ENCODE peak calls at places on chromosomes 1 and 21, in ten cellular contexts. X is SK-N-DZ; O is mucosa of gallbladder; H is esophagus muscularis mucosa; N is activated gamma-delta T cell treated with Interleukin-2 at 50 U/mL for 16 hours; Y is fibroblast of pulmonary artery; C is NCI-H1048; Q is adipocyte; E is stimulated activated CD8-positive, alpha-beta memory T cell treated with anti-CD3 and anti-CD28 coated beads, Interleukin-4, amount 100 ng/mL, for 48 hours; K is GM13976. Z is an unnamed sample.

GRCh38 chr1:1832820-1833219 is 54.5 kb upstream of the NADK start:
- DNase-seq in C (no peak), E (no peak), Y (no peak), X (peak), Q (no peak), K (no peak), H (no peak), N (no peak), O (no peak), Z (no peak)

GRCh38 chr1:168499094-168500049 is 44.4 kb downstream of the XCL2 start:
- DNase-seq in K (no peak), E (no peak), H (no peak), N (no peak), X (no peak), Y (no peak), O (no peak), Q (no peak), C (no peak), Z (no peak)

GRCh38 chr1:56547473-56547872 is 31.9 kb downstream of the PLPP3 start:
- DNase-seq in C (no peak), N (no peak), H (no peak), X (no peak), E (no peak), O (no peak), Q (no peak), K (no peak), Y (no peak), Z (no peak)

GRCh38 chr1:30492451-30492850 is 230.9 kb downstream of the MATN1 start:
- DNase-seq in N (no peak), X (no peak), C (no peak), Q (no peak), O (no peak), Y (no peak), H (no peak), K (no peak), E (no peak), Z (no peak)

GRCh38 chr1:53552146-53552940 is 93.1 kb downstream of the DMRTB1 start:
- DNase-seq in N (peak), X (no peak), H (no peak), E (no peak), O (no peak), C (no peak), K (no peak), Y (no peak), Q (no peak), Z (no peak)

GRCh38 chr1:64515427-64515826 is 45.5 kb downstream of the CACHD1 start:
- DNase-seq in X (no peak), E (no peak), N (no peak), Y (peak), Q (peak), K (no peak), O (peak), C (no peak), H (no peak), Z (no peak)

GRCh38 chr21:33198346-33199135 is 31.2 kb upstream of the IFNAR2 start:
- DNase-seq in E (no peak), X (no peak), N (no peak), Q (no peak), K (no peak), H (no peak), C (no peak), Y (peak), O (peak), Z (peak)

GRCh38 chr1:247373721-247374141 is 42.1 kb upstream of the ZNF496 start:
- DNase-seq in E (peak), X (no peak), Q (peak), O (peak), C (no peak), K (peak), H (no peak), Y (peak), N (peak), Z (no peak)

GRCh38 chr1:115794976-115795375 is 26.5 kb upstream of the CASQ2 start:
- DNase-seq in N (no peak), K (no peak), E (no peak), H (no peak), Q (no peak), Y (no peak), O (no peak), C (no peak), X (no peak), Z (no peak)

GRCh38 chr1:165168466-165168865 is 188.0 kb downstream of the LMX1A start:
- DNase-seq in K (no peak), Y (no peak), E (no peak), X (no peak), Q (no peak), O (no peak), C (no peak), N (no peak), H (no peak), Z (peak)

GRCh38 chr1:44717653-44718052 is 13.3 kb downstream of the RNU5D-1 start:
- DNase-seq in C (no peak), Q (no peak), H (no peak), X (no peak), N (no peak), E (no peak), O (no peak), K (no peak), Y (no peak), Z (no peak)

GRCh38 chr1:74584185-74584584 is 71.8 kb upstream of the LRRC53 start:
- DNase-seq in Q (peak), H (no peak), E (no peak), K (no peak), N (no peak), C (no peak), O (no peak), Y (peak), X (no peak), Z (no peak)

GRCh38 chr1:172724746-172725613 is 66.1 kb downstream of the FASLG start:
- DNase-seq in Y (no peak), O (no peak), E (no peak), N (no peak), Q (no peak), H (no peak), X (no peak), K (no peak), C (no peak), Z (no peak)

GRCh38 chr21:37710555-37711293 is 205.5 kb downstream of the KCNJ6 start:
- DNase-seq in K (no peak), H (no peak), Q (no peak), C (no peak), N (no peak), O (no peak), E (no peak), X (no peak), Y (peak), Z (no peak)

GRCh38 chr1:218809625-218810024 is 364.1 kb upstream of the LYPLAL1 start:
- DNase-seq in X (no peak), H (no peak), Q (no peak), K (no peak), C (no peak), E (no peak), N (no peak), Y (peak), O (no peak), Z (no peak)

GRCh38 chr1:112761714-112762480 is 46.8 kb upstream of the PPM1J start:
- DNase-seq in X (no peak), O (no peak), K (no peak), Y (no peak), Q (no peak), C (no peak), E (no peak), H (no peak), N (no peak), Z (no peak)

GRCh38 chr1:44030606-44031050 is 634 bp downstream of the SLC6A9 start:
- DNase-seq in E (peak), N (no peak), C (no peak), K (peak), Q (peak), X (peak), O (no peak), H (no peak), Y (peak), Z (no peak)

GRCh38 chr1:35047188-35047858 is 15.6 kb upstream of the ZMYM6 start:
- DNase-seq in H (no peak), Y (peak), N (no peak), K (no peak), C (no peak), O (no peak), X (no peak), E (no peak), Q (peak), Z (no peak)

GRCh38 chr1:115764541-115764940 is 4.0 kb downstream of the CASQ2 start:
- DNase-seq in Q (peak), X (peak), K (no peak), E (no peak), H (peak), N (no peak), Y (peak), O (no peak), C (no peak), Z (peak)

GRCh38 chr1:103900005-103900404 is 150.3 kb downstream of the AMY1C start:
- DNase-seq in N (no peak), C (no peak), Y (no peak), K (no peak), O (no peak), Q (no peak), H (no peak), X (no peak), E (no peak), Z (no peak)

GRCh38 chr1:161954466-161954865 is 69.2 kb downstream of the OLFML2B start:
- DNase-seq in K (no peak), O (no peak), N (no peak), E (no peak), Q (peak), C (no peak), Y (no peak), X (no peak), H (no peak), Z (no peak)

GRCh38 chr1:100543640-100544039 is 5.7 kb downstream of the GPR88 start:
- DNase-seq in N (no peak), Q (no peak), K (peak), H (no peak), Y (no peak), E (peak), C (no peak), O (no peak), X (no peak), Z (no peak)

GRCh38 chr1:154955718-154956513 is at the start of gene PBXIP1:
- DNase-seq in Q (peak), H (peak), E (peak), X (peak), C (peak), O (peak), N (peak), K (peak), Y (peak), Z (peak)

Z was measured in vagina.